ENCODE peak calls at places on chromosomes 7 and 10, in six cellular contexts. W, S, G, I, B and J are unnamed samples.

GRCh38 chr7:27997188-27997707 is 183.3 kb downstream of the JAZF1 start:
- DNase-seq in W (no peak), S (no peak), G (no peak), I (no peak), B (no peak), J (no peak)

GRCh38 chr7:141418087-141418486 is 133.1 kb upstream of the AGK start:
- DNase-seq in W (no peak), S (no peak), G (no peak), I (no peak), B (no peak), J (no peak)

GRCh38 chr10:8051109-8051781 is 3.2 kb upstream of the GATA3 start:
- DNase-seq in W (peak; percentile 82), S (no peak), G (no peak), I (no peak), B (peak; percentile 89), J (no peak)

GRCh38 chr7:130891254-130892094 is 157.5 kb upstream of the KLF14 start:
- DNase-seq in W (peak; percentile 24), S (no peak), G (peak; percentile 80), I (no peak), B (no peak), J (no peak)

GRCh38 chr10:108060246-108060645 is 895.7 kb upstream of the SORCS1 start:
- DNase-seq in W (no peak), S (no peak), G (no peak), I (no peak), B (no peak), J (no peak)

GRCh38 chr7:29797112-29797944 is 9.0 kb upstream of the WIPF3 start:
- DNase-seq in W (no peak), S (no peak), G (no peak), I (no peak), B (no peak), J (no peak)

GRCh38 chr7:124412531-124412930 is 353.1 kb downstream of the GPR37 start:
- DNase-seq in W (no peak), S (no peak), G (no peak), I (no peak), B (no peak), J (no peak)

GRCh38 chr7:127673902-127674301 is 21.9 kb downstream of the SND1 start:
- DNase-seq in W (no peak), S (no peak), G (no peak), I (no peak), B (peak; percentile 49), J (no peak)

GRCh38 chr10:102435529-102436233 is 3.3 kb upstream of the CUEDC2 start:
- DNase-seq in W (no peak), S (no peak), G (no peak), I (no peak), B (peak; percentile 81), J (no peak)

GRCh38 chr7:154287370-154287769 is 235.2 kb downstream of the DPP6 start:
- DNase-seq in W (no peak), S (no peak), G (no peak), I (no peak), B (peak; percentile 60), J (no peak)

GRCh38 chr7:4235596-4235995 is 446.5 kb upstream of the FOXK1 start:
- DNase-seq in W (no peak), S (no peak), G (no peak), I (no peak), B (no peak), J (no peak)

GRCh38 chr10:101227765-101228681 is 1.2 kb downstream of the LBX1 start:
- DNase-seq in W (peak; percentile 79), S (no peak), G (no peak), I (no peak), B (peak; percentile 83), J (no peak)

GRCh38 chr7:10888861-10889260 is 84.8 kb upstream of the PHF14 start:
- DNase-seq in W (no peak), S (no peak), G (no peak), I (no peak), B (no peak), J (peak; percentile 26)

GRCh38 chr7:140640060-140640611 is 477 bp downstream of the DENND2A start:
- DNase-seq in W (peak; percentile 88), S (peak; percentile 62), G (peak; percentile 64), I (peak; percentile 38), B (peak; percentile 78), J (no peak)

GRCh38 chr7:95886501-95887090 is 114.2 kb downstream of the DYNC1I1 start:
- DNase-seq in W (no peak), S (no peak), G (no peak), I (no peak), B (no peak), J (no peak)

GRCh38 chr7:95881597-95881996 is 109.2 kb downstream of the DYNC1I1 start:
- DNase-seq in W (no peak), S (no peak), G (no peak), I (no peak), B (no peak), J (no peak)

GRCh38 chr7:95878677-95879076 is 106.3 kb downstream of the DYNC1I1 start:
- DNase-seq in W (no peak), S (no peak), G (no peak), I (no peak), B (no peak), J (no peak)

DNA sequence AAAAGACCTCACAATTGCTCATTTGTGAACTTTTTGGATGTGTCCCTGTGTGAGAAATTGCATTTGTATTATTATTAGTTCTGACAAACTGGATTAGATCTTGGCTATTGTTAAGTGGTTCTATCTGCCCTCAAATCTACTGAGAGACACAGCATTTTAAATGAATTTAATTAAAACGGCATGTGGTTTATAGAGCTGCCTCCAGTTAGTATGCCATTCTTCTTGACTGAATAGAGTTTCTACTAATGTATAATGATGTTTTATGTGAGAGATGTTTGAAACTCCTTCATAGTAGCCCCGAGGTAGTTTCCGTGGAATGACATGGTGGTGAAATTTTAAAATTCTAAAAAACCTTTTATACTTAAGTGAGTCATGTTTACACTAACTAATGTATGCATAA is 110.9 kb downstream of the DYNC1I1 start:
- DNase-seq in W (no peak), S (no peak), G (no peak), I (no peak), B (no peak), J (no peak)
- H3K4me3 ChIP-seq in W (no peak overlapping the region), S (no peak overlapping the region), G (no peak overlapping the region), I (no peak overlapping the region), B (no peak overlapping the region), J (no peak overlapping the region)

GRCh38 chr10:97376413-97376812 is 24.7 kb downstream of the RRP12 start:
- DNase-seq in W (no peak), S (no peak), G (no peak), I (no peak), B (no peak), J (no peak)
- H3K4me1 ChIP-seq in W (peaks cover 12% of the 10 kb centered on the region), S (no peaks in the 10 kb centered on the region), G (no peaks in the 10 kb centered on the region), I (no peaks in the 10 kb centered on the region), B (no peaks in the 10 kb centered on the region), J (no peaks in the 10 kb centered on the region)

GRCh38 chr7:2445898-2446555 is 30.2 kb downstream of the GRIFIN start:
- DNase-seq in W (peak; percentile 46), S (no peak), G (no peak), I (no peak), B (no peak), J (no peak)

GRCh38 chr7:2446676-2447075 is 29.5 kb downstream of the GRIFIN start:
- DNase-seq in W (no peak), S (no peak), G (no peak), I (no peak), B (no peak), J (no peak)

GRCh38 chr7:2443491-2443890 is 32.7 kb downstream of the GRIFIN start:
- DNase-seq in W (no peak), S (no peak), G (no peak), I (no peak), B (no peak), J (no peak)

GRCh38 chr7:2444476-2444875 is 31.7 kb downstream of the GRIFIN start:
- DNase-seq in W (no peak), S (peak; percentile 35), G (no peak), I (no peak), B (no peak), J (no peak)

DNA sequence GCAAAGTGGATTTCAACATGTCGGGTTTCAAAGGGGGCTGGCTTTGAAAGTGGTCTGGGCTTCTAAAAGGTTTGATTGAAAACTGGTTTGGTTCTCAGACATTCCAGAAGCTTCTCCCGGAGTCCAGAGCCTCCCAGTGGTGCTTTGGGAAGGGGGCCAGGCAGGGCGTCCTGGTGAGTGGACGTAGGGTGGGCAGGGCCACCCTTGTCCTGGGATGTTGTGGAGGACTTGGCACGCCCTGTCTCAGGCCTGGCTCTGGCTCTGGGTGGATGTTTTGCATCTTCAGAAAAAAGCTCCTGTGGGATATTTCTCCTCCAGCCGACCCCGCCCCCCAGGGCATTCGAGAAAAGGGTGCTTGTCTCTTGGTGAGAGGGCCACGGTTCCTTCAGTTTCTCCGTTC is 31.2 kb downstream of the GRIFIN start:
- DNase-seq in W (no peak), S (no peak), G (no peak), I (no peak), B (no peak), J (no peak)
- H3K27ac ChIP-seq in W (no peak overlapping the region), S (no peak overlapping the region), G (no peak overlapping the region), I (peak overlapping the region; percentile 1), B (no peak overlapping the region), J (no peak overlapping the region)

DNA sequence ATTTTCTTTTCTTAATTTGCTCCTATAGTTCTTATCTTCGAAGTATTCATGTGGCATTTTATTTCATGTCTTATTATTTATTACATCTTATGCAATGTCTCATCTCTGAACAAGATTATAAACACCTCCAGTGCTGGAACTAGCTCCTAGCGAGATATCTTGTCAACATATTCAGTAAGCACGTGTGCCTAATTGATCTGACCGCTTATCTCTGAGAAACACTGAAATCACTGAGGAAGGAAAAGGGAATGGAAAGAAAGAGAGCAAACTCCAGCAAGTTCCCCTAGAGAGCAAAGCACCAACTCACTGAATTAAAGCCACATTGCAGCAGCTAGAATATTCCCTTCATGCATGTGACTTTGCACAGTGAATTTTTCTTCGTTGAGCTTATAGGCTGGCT is 177.0 kb upstream of the FRMD4A start:
- DNase-seq in W (no peak), S (no peak), G (no peak), I (no peak), B (no peak), J (peak; percentile 16)
- H3K4me3 ChIP-seq in W (no peak overlapping the region), S (no peak overlapping the region), G (no peak overlapping the region), I (no peak overlapping the region), B (no peak overlapping the region), J (no peak overlapping the region)